ENCODE peak calls at places on chromosomes 4 and X, in seven cellular contexts. E, Y, H, A, L, S and Z are unnamed samples.

GRCh38 chr4:73589261-73589847 is 30.9 kb downstream of the RASSF6 start:
- DNase-seq in E (no peak), Y (no peak), H (peak; percentile 40), A (no peak), L (no peak), S (no peak), Z (no peak)

GRCh38 chr4:90603540-90603939 is 476.3 kb downstream of the CCSER1 start:
- DNase-seq in E (no peak), Y (no peak), H (no peak), A (no peak), L (no peak), S (no peak), Z (no peak)

GRCh38 chr4:130393246-130394041 is 1297.5 kb downstream of the C4orf33 start:
- DNase-seq in E (peak; percentile 30), Y (no peak), H (no peak), A (no peak), L (peak; percentile 22), S (no peak), Z (no peak)

GRCh38 chrX:140918398-140919043 is 83.9 kb upstream of the SPANXB1 start:
- DNase-seq in E (peak; percentile 41), Y (no peak), H (peak; percentile 30), A (no peak), L (peak; percentile 59), S (peak; percentile 73), Z (peak; percentile 86)

GRCh38 chr4:47032405-47033106 is 1.2 kb downstream of the GABRB1 start:
- DNase-seq in E (peak; percentile 70), Y (peak; percentile 80), H (no peak), A (peak; percentile 4), L (peak; percentile 58), S (peak; percentile 88), Z (peak; percentile 85)

GRCh38 chr4:52572936-52573485 is 86.1 kb downstream of the USP46 start:
- DNase-seq in E (no peak), Y (no peak), H (peak; percentile 50), A (no peak), L (no peak), S (no peak), Z (no peak)

GRCh38 chr4:118999919-119000318 is 111.3 kb downstream of the SYNPO2 start:
- DNase-seq in E (no peak), Y (no peak), H (no peak), A (no peak), L (no peak), S (no peak), Z (no peak)

GRCh38 chr4:73021634-73022033 is 47.9 kb downstream of the COX18 start:
- DNase-seq in E (no peak), Y (no peak), H (no peak), A (no peak), L (no peak), S (peak; percentile 64), Z (peak; percentile 80)

GRCh38 chr4:107564326-107564725 is 155.7 kb downstream of the PAPSS1 start:
- DNase-seq in E (no peak), Y (no peak), H (peak; percentile 67), A (no peak), L (no peak), S (peak; percentile 84), Z (no peak)

GRCh38 chr4:74874785-74875367 is 58.0 kb upstream of the PARM1 start:
- DNase-seq in E (peak; percentile 63), Y (no peak), H (peak; percentile 21), A (no peak), L (peak; percentile 29), S (peak; percentile 87), Z (peak; percentile 89)

GRCh38 chr4:173505924-173506779 is 23.9 kb downstream of the HAND2 start:
- DNase-seq in E (peak; percentile 81), Y (peak; percentile 77), H (no peak), A (peak; percentile 19), L (peak; percentile 73), S (peak; percentile 81), Z (peak; percentile 90)

GRCh38 chr4:186931519-186931918 is 207.9 kb upstream of the FAT1 start:
- DNase-seq in E (no peak), Y (no peak), H (no peak), A (no peak), L (no peak), S (no peak), Z (no peak)

GRCh38 chr4:1269209-1269608 is 20.3 kb upstream of the CTBP1 start:
- DNase-seq in E (no peak), Y (no peak), H (no peak), A (no peak), L (no peak), S (no peak), Z (no peak)

GRCh38 chr4:40685300-40685699 is 55.6 kb upstream of the RBM47 start:
- DNase-seq in E (no peak), Y (no peak), H (no peak), A (no peak), L (no peak), S (no peak), Z (no peak)

GRCh38 chr4:72076562-72076961 is 44.8 kb downstream of the NPFFR2 start:
- DNase-seq in E (no peak), Y (no peak), H (no peak), A (no peak), L (no peak), S (no peak), Z (no peak)

GRCh38 chr4:172202480-172203076 is 389.4 kb downstream of the GALNTL6 start:
- DNase-seq in E (no peak), Y (no peak), H (peak; percentile 1), A (no peak), L (no peak), S (peak; percentile 58), Z (peak; percentile 67)

GRCh38 chr4:3369781-3370660 is 71.7 kb upstream of the HGFAC start:
- DNase-seq in E (peak; percentile 45), Y (peak; percentile 80), H (peak; percentile 91), A (no peak), L (no peak), S (peak; percentile 87), Z (peak; percentile 89)

GRCh38 chr4:47031713-47032404 is 492 bp downstream of the GABRB1 start:
- DNase-seq in E (no peak), Y (no peak), H (no peak), A (no peak), L (peak; percentile 13), S (no peak), Z (no peak)

GRCh38 chr4:169885893-169886292 is 128.1 kb upstream of the HPF1 start:
- DNase-seq in E (no peak), Y (no peak), H (no peak), A (no peak), L (no peak), S (no peak), Z (no peak)

GRCh38 chrX:154540897-154541535 is 5.6 kb downstream of the G6PD start:
- DNase-seq in E (no peak), Y (no peak), H (no peak), A (no peak), L (no peak), S (no peak), Z (no peak)

GRCh38 chr4:182855877-182856276 is 61.3 kb downstream of the DCTD start:
- DNase-seq in E (no peak), Y (no peak), H (no peak), A (no peak), L (no peak), S (no peak), Z (no peak)

GRCh38 chr4:185925910-185926360 is 113.9 kb upstream of the SORBS2 start:
- DNase-seq in E (peak; percentile 28), Y (peak; percentile 50), H (no peak), A (no peak), L (no peak), S (peak; percentile 47), Z (peak; percentile 67)

GRCh38 chrX:135931644-135932487 is 38.4 kb downstream of the SAGE1 start:
- DNase-seq in E (peak; percentile 54), Y (peak; percentile 48), H (no peak), A (peak; percentile 29), L (peak; percentile 77), S (peak; percentile 64), Z (peak; percentile 76)